ENCODE peak calls at places on chromosome 20, in four cellular contexts. One of them, this sample, is unnamed.

GRCh38 chr20:57056651-57057050 is 209.8 kb downstream of the BMP7 start:
- DNase-seq in hepatocyte: no peak
- DNase-seq in SK-N-SH: no peak
- DNase-seq in GM23248: no peak
- DNase-seq in this sample: no peak

GRCh38 chr20:3000852-3001523 is 42.4 kb upstream of the GNRH2 start:
- DNase-seq in SK-N-SH: peak; percentile 53
- DNase-seq in hepatocyte: peak; percentile 72
- DNase-seq in GM23248: peak; percentile 67
- DNase-seq in this sample: peak; percentile 67

GRCh38 chr20:44610313-44610965 is 28.1 kb downstream of the PKIG start:
- DNase-seq in GM23248: no peak
- DNase-seq in hepatocyte: no peak
- DNase-seq in SK-N-SH: no peak
- DNase-seq in this sample: peak; percentile 43

GRCh38 chr20:64077094-64077493 is 2.2 kb downstream of the RGS19 start:
- DNase-seq in hepatocyte: no peak
- DNase-seq in SK-N-SH: no peak
- DNase-seq in GM23248: no peak
- DNase-seq in this sample: no peak

GRCh38 chr20:5996765-5997164 is 46.3 kb downstream of the MCM8 start:
- DNase-seq in GM23248: no peak
- DNase-seq in SK-N-SH: no peak
- DNase-seq in hepatocyte: no peak
- DNase-seq in this sample: peak; percentile 79

GRCh38 chr20:52785678-52786077 is 186.5 kb upstream of the TSHZ2 start:
- DNase-seq in SK-N-SH: no peak
- DNase-seq in GM23248: peak; percentile 23
- DNase-seq in hepatocyte: no peak
- DNase-seq in this sample: no peak

GRCh38 chr20:47598911-47599745 is 97.4 kb downstream of the NCOA3 start:
- DNase-seq in SK-N-SH: no peak
- DNase-seq in hepatocyte: no peak
- DNase-seq in GM23248: no peak
- DNase-seq in this sample: no peak

GRCh38 chr20:32355417-32355841 is 2.7 kb upstream of the ASXL1 start:
- DNase-seq in hepatocyte: no peak
- DNase-seq in GM23248: no peak
- DNase-seq in SK-N-SH: no peak
- DNase-seq in this sample: no peak

GRCh38 chr20:14925286-14925685 is 587.9 kb upstream of the FLRT3 start:
- DNase-seq in hepatocyte: no peak
- DNase-seq in SK-N-SH: no peak
- DNase-seq in GM23248: peak; percentile 46
- DNase-seq in this sample: no peak

GRCh38 chr20:23641936-23642751 is 4.4 kb upstream of the CST3 start:
- DNase-seq in hepatocyte: peak; percentile 62
- DNase-seq in SK-N-SH: no peak
- DNase-seq in GM23248: peak; percentile 69
- DNase-seq in this sample: no peak

GRCh38 chr20:31608256-31608980 is 3.3 kb downstream of the ID1 start:
- DNase-seq in GM23248: peak; percentile 90
- DNase-seq in SK-N-SH: peak; percentile 81
- DNase-seq in hepatocyte: peak; percentile 100
- DNase-seq in this sample: no peak

GRCh38 chr20:40943591-40943990 is 85.0 kb upstream of the TOP1 start:
- DNase-seq in GM23248: no peak
- DNase-seq in SK-N-SH: no peak
- DNase-seq in hepatocyte: no peak
- DNase-seq in this sample: no peak

GRCh38 chr20:1225263-1225728 is 548 bp upstream of the RAD21L1 start:
- DNase-seq in SK-N-SH: no peak
- DNase-seq in GM23248: no peak
- DNase-seq in hepatocyte: no peak
- DNase-seq in this sample: no peak

GRCh38 chr20:8601542-8601912 is 467.4 kb upstream of the PLCB4 start:
- DNase-seq in GM23248: no peak
- DNase-seq in hepatocyte: peak; percentile 7
- DNase-seq in SK-N-SH: no peak
- DNase-seq in this sample: no peak

GRCh38 chr20:31606678-31606927 is 1.5 kb downstream of the ID1 start:
- DNase-seq in GM23248: no peak
- DNase-seq in hepatocyte: no peak
- DNase-seq in SK-N-SH: no peak
- DNase-seq in this sample: no peak

GRCh38 chr20:10965936-10966470 is 292.2 kb upstream of the JAG1 start:
- DNase-seq in hepatocyte: no peak
- DNase-seq in GM23248: no peak
- DNase-seq in SK-N-SH: no peak
- DNase-seq in this sample: no peak

DNA sequence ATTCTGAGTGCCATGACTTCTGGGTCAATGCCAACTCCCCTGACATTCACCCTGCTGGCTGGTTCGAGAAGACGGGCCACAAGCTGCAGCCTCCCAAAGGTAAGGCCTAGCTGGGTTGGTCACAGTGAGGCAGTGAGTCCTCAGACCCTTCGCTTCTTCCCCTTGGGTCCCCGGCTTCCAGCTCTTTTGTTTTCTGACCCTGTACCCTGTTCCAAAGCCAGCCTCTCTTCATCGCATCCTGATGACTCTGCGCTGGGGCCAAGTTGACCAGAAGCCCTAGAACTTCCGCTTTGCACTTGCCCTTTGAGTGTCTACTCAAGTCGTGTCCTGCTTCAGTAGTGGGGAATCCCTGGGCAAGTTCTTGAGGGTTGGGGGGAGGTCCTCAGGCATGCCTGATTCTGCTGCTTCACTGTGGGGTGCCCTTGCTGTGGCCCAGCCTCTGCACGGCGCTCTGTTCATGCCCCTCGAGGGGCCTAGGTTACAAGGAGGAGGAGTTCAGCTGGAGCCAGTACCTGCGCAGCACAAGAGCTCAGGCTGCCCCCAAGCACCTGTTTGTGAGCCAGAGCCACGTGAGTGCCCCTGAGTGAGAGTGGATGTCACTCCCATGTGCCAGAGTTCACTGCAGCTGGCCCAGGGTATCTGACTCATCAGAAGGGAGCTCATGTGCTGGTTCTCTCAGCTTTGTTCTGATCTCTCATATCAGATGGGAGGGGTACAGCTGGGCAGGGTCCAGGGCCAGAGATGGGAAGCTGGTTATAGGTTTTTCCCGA is 23.0 kb downstream of the L3MBTL1 start:
- DNase-seq in GM23248: no peak
- DNase-seq in SK-N-SH: no peak
- DNase-seq in hepatocyte: peak; percentile 79
- DNase-seq in this sample: no peak
- TF ChIP-seq EZH2phosphoT487 in GM23248: no peak
- TF ChIP-seq EZH2phosphoT487 in SK-N-SH: no peak
- TF ChIP-seq EZH2phosphoT487 in hepatocyte: no peak
- TF ChIP-seq EZH2phosphoT487 in this sample: no peak

GRCh38 chr20:37989601-37990001 is 43.7 kb downstream of the TTI1 start:
- DNase-seq in SK-N-SH: no peak
- DNase-seq in hepatocyte: peak; percentile 54
- DNase-seq in GM23248: no peak
- DNase-seq in this sample: no peak

GRCh38 chr20:37991506-37992302 is 41.6 kb downstream of the TTI1 start:
- DNase-seq in hepatocyte: no peak
- DNase-seq in GM23248: no peak
- DNase-seq in SK-N-SH: no peak
- DNase-seq in this sample: no peak

GRCh38 chr20:37992802-37993538 is 40.3 kb downstream of the TTI1 start:
- DNase-seq in GM23248: peak; percentile 77
- DNase-seq in SK-N-SH: peak; percentile 71
- DNase-seq in hepatocyte: peak; percentile 69
- DNase-seq in this sample: peak; percentile 49

GRCh38 chr20:37988555-37988954 is 44.7 kb downstream of the TTI1 start:
- DNase-seq in hepatocyte: no peak
- DNase-seq in GM23248: no peak
- DNase-seq in SK-N-SH: no peak
- DNase-seq in this sample: no peak

DNA sequence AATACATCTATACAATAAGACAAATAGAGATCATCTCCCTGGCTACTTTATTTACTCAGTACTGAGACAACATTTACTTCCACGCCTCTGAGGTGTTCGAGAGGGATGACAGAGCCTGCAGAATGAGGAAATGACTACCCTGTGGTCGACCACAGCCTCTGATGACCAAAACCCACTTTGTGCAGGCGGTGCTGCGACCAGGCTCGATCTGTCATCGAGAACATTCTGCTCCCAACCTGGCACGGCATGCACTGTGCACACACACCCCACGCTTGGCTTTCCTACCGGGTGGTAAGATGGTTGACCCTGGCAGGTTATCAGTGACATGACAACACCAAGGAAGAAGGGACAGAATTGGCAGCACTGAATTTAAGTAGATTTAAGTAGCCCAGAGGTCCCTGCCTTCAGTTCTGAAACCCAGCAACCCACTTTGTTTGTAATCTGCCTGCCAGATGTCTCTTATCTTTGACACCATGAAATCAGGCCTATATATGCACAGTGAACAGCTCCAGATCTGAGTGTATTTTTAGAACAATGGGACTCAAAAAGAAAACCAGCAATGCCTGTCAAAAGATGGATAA is 42.6 kb downstream of the TTI1 start:
- DNase-seq in SK-N-SH: peak; percentile 67
- DNase-seq in hepatocyte: peak; percentile 27
- DNase-seq in GM23248: peak; percentile 94
- DNase-seq in this sample: peak; percentile 71
- TF ChIP-seq EZH2phosphoT487 in SK-N-SH: no peak
- TF ChIP-seq EZH2phosphoT487 in hepatocyte: no peak
- TF ChIP-seq EZH2phosphoT487 in GM23248: peak; percentile 91
- TF ChIP-seq EZH2phosphoT487 in this sample: no peak

GRCh38 chr20:59008715-59009336 is 1.8 kb upstream of the CTSZ start:
- DNase-seq in GM23248: no peak
- DNase-seq in hepatocyte: no peak
- DNase-seq in SK-N-SH: no peak
- DNase-seq in this sample: no peak

GRCh38 chr20:59010321-59010994 is 3.4 kb upstream of the CTSZ start:
- DNase-seq in SK-N-SH: no peak
- DNase-seq in hepatocyte: no peak
- DNase-seq in GM23248: no peak
- DNase-seq in this sample: no peak

GRCh38 chr20:59013031-59013951 is 5.9 kb upstream of the TUBB1 start:
- DNase-seq in hepatocyte: no peak
- DNase-seq in GM23248: no peak
- DNase-seq in SK-N-SH: no peak
- DNase-seq in this sample: no peak

GRCh38 chr20:59013959-59014608 is 5.1 kb upstream of the TUBB1 start:
- DNase-seq in SK-N-SH: no peak
- DNase-seq in hepatocyte: no peak
- DNase-seq in GM23248: peak; percentile 92
- DNase-seq in this sample: no peak

DNA sequence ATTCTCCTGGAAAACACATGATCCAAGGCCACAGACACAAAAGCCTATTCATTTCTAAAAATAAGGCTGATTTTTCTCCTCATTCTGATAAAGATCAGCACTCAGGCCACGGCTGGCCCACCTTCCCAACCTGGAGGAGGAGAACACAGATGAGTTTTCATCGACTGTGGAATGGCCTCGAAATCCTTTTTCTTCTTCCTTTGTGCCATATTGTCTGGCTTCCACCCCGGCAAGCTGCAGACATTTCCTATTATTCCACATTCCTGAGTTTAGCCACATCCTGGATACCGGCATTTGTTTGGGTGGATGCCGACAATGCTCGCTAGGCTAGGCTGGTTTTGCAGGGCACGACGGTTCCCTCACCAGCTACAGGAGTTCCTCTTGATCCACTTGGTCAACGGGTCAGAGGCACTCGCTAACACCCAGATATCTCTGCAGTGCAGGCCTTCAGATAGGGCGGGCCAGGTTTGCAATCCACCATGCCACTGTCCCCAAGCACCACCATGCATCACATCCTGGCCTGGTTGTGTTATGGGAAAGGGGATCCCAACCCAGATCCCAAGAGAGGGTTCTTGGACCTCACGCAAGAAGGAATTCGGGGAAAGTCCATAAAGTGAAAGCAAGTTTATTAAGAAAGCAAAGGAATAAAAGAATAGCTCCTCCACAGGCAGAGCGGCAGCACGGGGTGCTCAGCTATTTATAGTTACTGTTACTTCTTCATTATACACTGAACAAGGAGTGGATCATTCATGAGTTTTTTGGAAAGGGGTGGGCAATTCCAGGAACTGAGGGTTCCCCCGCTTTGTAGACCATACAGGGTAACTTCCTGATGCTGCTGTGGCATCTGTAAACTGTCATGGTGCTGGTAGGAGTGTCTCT is 4.2 kb upstream of the CTSZ start:
- DNase-seq in GM23248: peak; percentile 91
- DNase-seq in hepatocyte: no peak
- DNase-seq in SK-N-SH: no peak
- DNase-seq in this sample: no peak
- TF ChIP-seq EZH2phosphoT487 in GM23248: no peak
- TF ChIP-seq EZH2phosphoT487 in hepatocyte: no peak
- TF ChIP-seq EZH2phosphoT487 in SK-N-SH: no peak
- TF ChIP-seq EZH2phosphoT487 in this sample: no peak

GRCh38 chr20:51625105-51625504 is 82.6 kb upstream of the NFATC2 start:
- DNase-seq in GM23248: no peak
- DNase-seq in SK-N-SH: no peak
- DNase-seq in hepatocyte: no peak
- DNase-seq in this sample: no peak

GRCh38 chr20:51628533-51629398 is 86.2 kb upstream of the NFATC2 start:
- DNase-seq in SK-N-SH: no peak
- DNase-seq in hepatocyte: no peak
- DNase-seq in GM23248: peak; percentile 46
- DNase-seq in this sample: no peak

GRCh38 chr20:51622004-51622874 is 79.7 kb upstream of the NFATC2 start:
- DNase-seq in hepatocyte: no peak
- DNase-seq in SK-N-SH: no peak
- DNase-seq in GM23248: no peak
- DNase-seq in this sample: no peak

GRCh38 chr20:51623255-51623654 is 80.7 kb upstream of the NFATC2 start:
- DNase-seq in hepatocyte: no peak
- DNase-seq in GM23248: no peak
- DNase-seq in SK-N-SH: no peak
- DNase-seq in this sample: no peak

GRCh38 chr20:51624157-51624731 is 81.7 kb upstream of the NFATC2 start:
- DNase-seq in hepatocyte: peak; percentile 73
- DNase-seq in GM23248: peak; percentile 79
- DNase-seq in SK-N-SH: peak; percentile 77
- DNase-seq in this sample: peak; percentile 70
- TF ChIP-seq EZH2phosphoT487 in hepatocyte: no peak
- TF ChIP-seq EZH2phosphoT487 in GM23248: no peak
- TF ChIP-seq EZH2phosphoT487 in SK-N-SH: no peak
- TF ChIP-seq EZH2phosphoT487 in this sample: no peak

GRCh38 chr20:45934046-45934586 is 367 bp upstream of the PCIF1 start:
- DNase-seq in GM23248: peak; percentile 68
- DNase-seq in SK-N-SH: peak; percentile 81
- DNase-seq in hepatocyte: peak; percentile 66
- DNase-seq in this sample: peak; percentile 39
- TF ChIP-seq EZH2phosphoT487 in GM23248: no peak
- TF ChIP-seq EZH2phosphoT487 in SK-N-SH: no peak
- TF ChIP-seq EZH2phosphoT487 in hepatocyte: no peak
- TF ChIP-seq EZH2phosphoT487 in this sample: no peak

This sample was measured in MM.1S.